ENCODE peak calls at places on chromosomes 5 and 9, in ten cellular contexts. Z is stimulated activated CD4-positive, alpha-beta T cell treated with anti-CD3 and anti-CD28 coated beads, Interleukin-2, amount 100 ng/mL, for 48 hours; R is CD8-positive, alpha-beta memory T cell; V is breast epithelium; W is EL; X is activated CD4-positive, CD25-positive, alpha-beta regulatory T cell treated with anti-CD3 and anti-CD28 coated beads, Interleukin-2, amount 50 U/mL, for 16 hours; N is activated effector memory CD4-positive, alpha-beta T cell treated with Interleukin-2 at 50 U/mL for 16 hours; L is hippocampal formation; D is fibroblast of mammary gland; Y is NCI-H1092. Q is an unnamed sample.

GRCh38 chr9:121718063-121718462 is 66.6 kb downstream of the DAB2IP start:
- DNase-seq in R (no peak), N (no peak), W (peak; percentile 38), Y (peak; percentile 57), X (no peak), Z (no peak), V (no peak), L (peak; percentile 38), D (peak; percentile 54), Q (peak; percentile 65)

GRCh38 chr9:7910426-7911015 is 110.9 kb upstream of the DMAC1 start:
- DNase-seq in V (no peak), W (no peak), R (no peak), N (no peak), L (peak; percentile 34), Y (no peak), Z (no peak), D (no peak), X (no peak), Q (no peak)

GRCh38 chr5:90983748-90984147 is 399.4 kb downstream of the ARRDC3 start:
- DNase-seq in Z (no peak), D (no peak), Y (no peak), X (no peak), L (no peak), W (no peak), N (no peak), V (no peak), R (no peak), Q (no peak)

GRCh38 chr9:70438341-70438924 is 24.0 kb upstream of the KLF9 start:
- DNase-seq in W (peak; percentile 73), Z (no peak), D (peak; percentile 95), V (no peak), Y (no peak), X (no peak), N (no peak), R (no peak), L (no peak), Q (no peak)

GRCh38 chr5:133655966-133656365 is 43.6 kb upstream of the FSTL4 start:
- DNase-seq in Z (no peak), R (no peak), D (no peak), Y (no peak), L (no peak), V (no peak), N (no peak), X (no peak), W (no peak), Q (no peak)

GRCh38 chr5:33299621-33300208 is 141.1 kb upstream of the TARS1 start:
- DNase-seq in Z (no peak), R (no peak), V (no peak), X (no peak), Y (no peak), W (peak; percentile 73), N (no peak), L (no peak), D (peak; percentile 90), Q (no peak)

GRCh38 chr9:114880276-114880891 is 50.0 kb downstream of the TNFSF8 start:
- DNase-seq in X (no peak), L (no peak), Z (no peak), V (no peak), Y (no peak), D (peak; percentile 55), R (no peak), W (no peak), N (no peak), Q (no peak)

GRCh38 chr9:68446836-68447235 is 90.4 kb downstream of the PGM5 start:
- DNase-seq in D (no peak), X (no peak), N (no peak), W (no peak), V (no peak), Y (no peak), R (no peak), L (no peak), Z (no peak), Q (no peak)

GRCh38 chr5:53024535-53024934 is 35.4 kb downstream of the ITGA2 start:
- DNase-seq in R (no peak), L (peak; percentile 13), W (no peak), Z (no peak), N (no peak), Y (no peak), V (no peak), D (peak; percentile 41), X (no peak), Q (no peak)

GRCh38 chr9:120366646-120367019 is 213.3 kb downstream of the CDK5RAP2 start:
- DNase-seq in W (peak; percentile 98), N (no peak), X (no peak), V (no peak), L (no peak), R (no peak), D (peak; percentile 88), Y (no peak), Z (no peak), Q (no peak)

GRCh38 chr5:54774281-54775171 is 210.9 kb downstream of the ESM1 start:
- DNase-seq in D (peak; percentile 80), N (no peak), Z (no peak), X (no peak), L (no peak), Y (no peak), W (no peak), V (peak; percentile 54), R (no peak), Q (no peak)

GRCh38 chr9:98120476-98120875 is 1.5 kb upstream of the TRIM14 start:
- DNase-seq in R (no peak), D (no peak), W (no peak), Y (no peak), Z (no peak), V (no peak), L (no peak), N (no peak), X (no peak), Q (no peak)

Q was measured in NCI-H446 treated with DMSO at 0.1 percent for 48 hours.